ENCODE peak calls at places on chromosomes 2 and 18, in nine cellular contexts. Y, E, A, V, K, M, R, X and T are unnamed samples.
A peak's percentile ranks its signal among the peaks of the same experiment; 100 is the strongest.

GRCh38 chr18:35039633-35040032 is 1.6 kb upstream of the MAPRE2 start:
- DNase-seq in M (no peak), R (no peak), A (no peak), Y (no peak), K (no peak), V (no peak), E (no peak), X (no peak), T (no peak)

GRCh38 chr18:49811151-49811938 is 2.0 kb downstream of the ACAA2 start:
- DNase-seq in X (no peak), A (peak; percentile 22), V (peak; percentile 12), E (no peak), M (no peak), K (no peak), Y (no peak), R (no peak), T (no peak)

GRCh38 chr2:88903744-88904353 is 212.4 kb downstream of the RPIA start:
- DNase-seq in M (no peak), X (peak; percentile 58), Y (peak; percentile 54), V (peak; percentile 20), A (no peak), R (peak; percentile 13), K (no peak), E (no peak), T (no peak)

GRCh38 chr18:42028232-42028832 is 73.3 kb downstream of the PIK3C3 start:
- DNase-seq in Y (peak; percentile 18), E (no peak), M (no peak), R (peak; percentile 7), X (peak; percentile 12), K (no peak), A (no peak), V (peak; percentile 37), T (no peak)

GRCh38 chr2:131146749-131147148 is 41.6 kb downstream of the PLEKHB2 start:
- DNase-seq in V (no peak), M (no peak), K (no peak), Y (no peak), E (no peak), R (no peak), A (no peak), X (no peak), T (no peak)

GRCh38 chr2:231685349-231686191 is 22.8 kb upstream of the PTMA start:
- DNase-seq in Y (no peak), V (peak; percentile 56), K (no peak), E (no peak), X (peak; percentile 61), R (no peak), A (no peak), M (no peak), T (no peak)

GRCh38 chr2:157990173-157990572 is 111.5 kb upstream of the UPP2 start:
- DNase-seq in R (no peak), K (no peak), A (no peak), E (no peak), Y (no peak), V (peak; percentile 38), X (no peak), M (no peak), T (no peak)

GRCh38 chr18:79962311-79962710 is 2.1 kb upstream of the HSBP1L1 start:
- DNase-seq in X (no peak), R (no peak), E (no peak), Y (no peak), M (no peak), K (no peak), A (no peak), V (no peak), T (no peak)

GRCh38 chr2:117718048-117718447 is 96.4 kb upstream of the DDX18 start:
- DNase-seq in Y (no peak), E (no peak), M (no peak), V (peak; percentile 35), K (no peak), X (no peak), R (no peak), A (no peak), T (no peak)

GRCh38 chr2:61460168-61460567 is 10.7 kb downstream of the USP34 start:
- DNase-seq in M (no peak), Y (no peak), X (peak; percentile 92), V (no peak), A (no peak), K (no peak), E (no peak), R (no peak), T (no peak)

GRCh38 chr2:3626817-3627499 is 31.0 kb upstream of the ALLC start:
- DNase-seq in Y (no peak), X (no peak), K (no peak), M (no peak), E (no peak), R (no peak), A (no peak), V (no peak), T (peak; percentile 23)

GRCh38 chr18:25099838-25100393 is 252.1 kb downstream of the ZNF521 start:
- DNase-seq in V (no peak), A (no peak), R (no peak), X (no peak), K (peak; percentile 68), Y (no peak), M (no peak), E (no peak), T (no peak)

GRCh38 chr18:79889569-79889968 is 61.9 kb downstream of the SLC66A2 start:
- DNase-seq in M (no peak), X (peak; percentile 20), A (no peak), R (no peak), K (no peak), Y (no peak), V (no peak), E (no peak), T (no peak)

GRCh38 chr2:69565431-69565839 is 78.1 kb downstream of the AAK1 start:
- DNase-seq in V (peak; percentile 65), E (peak; percentile 37), X (peak; percentile 61), R (peak; percentile 50), K (peak; percentile 39), A (peak; percentile 64), M (no peak), Y (peak; percentile 82), T (peak; percentile 57)

GRCh38 chr2:121285077-121285449 is at the start of gene TFCP2L1:
- DNase-seq in X (no peak), E (no peak), V (no peak), R (peak; percentile 54), M (peak; percentile 93), A (peak; percentile 82), Y (peak; percentile 40), K (no peak), T (peak; percentile 83)

GRCh38 chr2:121282800-121283382 is 2.1 kb downstream of the TFCP2L1 start:
- DNase-seq in V (no peak), R (peak; percentile 28), M (no peak), X (peak; percentile 27), Y (no peak), K (no peak), E (no peak), A (peak; percentile 74), T (peak; percentile 43)

GRCh38 chr2:121285926-121286325 is 924 bp upstream of the TFCP2L1 start:
- DNase-seq in A (no peak), X (no peak), V (no peak), K (no peak), Y (no peak), R (no peak), E (no peak), M (no peak), T (no peak)

GRCh38 chr2:121283670-121284245 is 1.2 kb downstream of the TFCP2L1 start:
- DNase-seq in K (no peak), A (no peak), X (no peak), R (no peak), M (no peak), V (no peak), Y (no peak), E (no peak), T (no peak)

GRCh38 chr2:121284424-121285076 is 452 bp downstream of the TFCP2L1 start:
- DNase-seq in M (peak; percentile 88), A (no peak), V (peak; percentile 75), E (no peak), R (peak; percentile 18), Y (no peak), X (no peak), K (no peak), T (no peak)
- TF ChIP-seq EP300 in M (no peak), A (no peak), V (no peak), E (no peak), R (no peak), Y (no peak), X (no peak), K (no peak), T (no peak)

GRCh38 chr2:179344280-179344961 is 79.8 kb upstream of the SESTD1 start:
- DNase-seq in Y (no peak), M (no peak), V (no peak), A (no peak), K (no peak), E (no peak), X (peak; percentile 87), R (no peak), T (no peak)
- TF ChIP-seq EP300 in Y (no peak), M (no peak), V (no peak), A (no peak), K (no peak), E (no peak), X (peak; percentile 86), R (no peak), T (no peak)

DNA sequence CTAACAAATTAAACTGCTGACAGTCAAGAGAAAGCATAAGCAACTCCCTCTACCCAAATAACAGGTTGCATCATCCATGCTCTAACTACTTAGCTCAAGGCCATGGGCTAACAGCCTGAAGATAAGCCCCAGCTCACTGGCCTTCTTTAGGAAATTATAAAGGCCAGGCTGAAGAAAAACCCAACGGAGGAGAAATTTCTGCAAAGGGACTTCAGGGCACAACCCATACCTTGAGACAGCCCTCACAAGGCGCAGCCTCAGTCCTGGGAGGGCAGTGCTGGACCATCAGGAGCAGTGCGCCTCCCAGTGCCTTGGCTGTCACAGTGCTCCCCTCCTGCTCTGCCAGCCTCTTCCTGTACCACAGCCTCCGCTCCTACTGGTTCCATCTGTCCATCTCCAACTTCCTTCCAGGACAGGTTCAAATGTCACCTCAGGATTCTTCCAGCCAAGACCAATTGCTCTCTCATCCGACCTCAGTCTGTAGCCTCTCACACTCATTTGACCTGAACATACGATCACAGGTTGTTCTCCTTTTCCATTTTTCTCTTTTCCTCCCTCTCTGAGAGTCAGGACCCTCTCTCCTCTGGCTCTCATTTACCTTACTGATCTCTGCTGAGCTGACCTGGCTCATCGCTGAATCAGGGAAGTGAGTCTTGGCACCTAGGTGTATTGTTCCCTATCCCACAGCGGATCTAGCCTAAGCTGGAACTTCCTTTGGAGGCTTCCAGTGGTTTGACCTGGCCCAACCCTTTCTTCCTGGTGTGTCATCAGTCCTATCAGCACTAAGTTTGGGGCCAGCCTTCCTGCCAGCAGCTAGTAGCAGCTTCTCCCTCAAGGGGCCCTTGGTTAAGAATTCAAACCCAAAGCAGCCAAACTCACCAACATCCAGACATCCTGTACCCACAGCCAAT is 1.9 kb downstream of the MCFD2 start:
- DNase-seq in E (no peak), M (no peak), R (no peak), K (no peak), V (peak; percentile 29), X (peak; percentile 67), Y (peak; percentile 81), A (peak; percentile 32), T (peak; percentile 38)
- TF ChIP-seq EP300 in E (no peak), M (no peak), R (no peak), K (no peak), V (no peak), X (peak; percentile 46), Y (peak; percentile 57), A (no peak), T (no peak)

DNA sequence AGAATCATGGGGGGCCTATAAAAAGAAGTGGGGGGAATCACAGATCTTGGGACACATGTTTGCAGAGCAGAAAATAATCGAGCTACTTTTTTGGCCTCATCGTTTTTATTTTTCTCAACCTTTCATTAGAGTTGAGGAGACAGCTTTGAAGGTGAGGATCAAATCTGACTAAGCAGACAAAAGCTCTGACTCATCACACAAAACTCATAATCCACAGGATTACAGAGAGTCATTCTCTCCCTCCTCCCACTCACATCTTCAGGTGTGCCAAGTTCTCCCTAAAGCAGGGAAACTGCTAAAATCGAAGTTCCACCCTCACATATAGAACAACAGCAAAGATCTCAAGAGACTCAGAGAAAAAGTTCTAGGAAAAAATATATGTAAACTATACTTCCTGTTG is 15.6 kb downstream of the BAZ2B start:
- DNase-seq in R (peak; percentile 33), E (no peak), A (no peak), Y (peak; percentile 24), V (no peak), K (no peak), M (no peak), X (peak; percentile 29), T (no peak)
- TF ChIP-seq EP300 in R (no peak), E (no peak), A (no peak), Y (no peak), V (no peak), K (no peak), M (no peak), X (no peak), T (no peak)